ENCODE peak calls at places on chromosome 17, in five cellular contexts. One of them, this sample, is unnamed.

GRCh38 chr17:27878776-27879562 is 14.2 kb downstream of the LYRM9 start:
- DNase-seq in A549: no peak
- DNase-seq in GM06990: no peak
- DNase-seq in endothelial cell: no peak
- DNase-seq in naive B cell: no peak
- DNase-seq in this sample: no peak

GRCh38 chr17:8632087-8632486 is 1.6 kb upstream of the MYH10 start:
- DNase-seq in endothelial cell: peak
- DNase-seq in naive B cell: no peak
- DNase-seq in GM06990: no peak
- DNase-seq in A549: no peak
- DNase-seq in this sample: no peak

GRCh38 chr17:77089118-77089477 is 51.7 kb upstream of the SEC14L1 start:
- DNase-seq in endothelial cell: no peak
- DNase-seq in A549: no peak
- DNase-seq in naive B cell: no peak
- DNase-seq in GM06990: no peak
- DNase-seq in this sample: no peak

GRCh38 chr17:74758846-74759163 is 10.4 kb downstream of the NHERF1 start:
- DNase-seq in endothelial cell: no peak
- DNase-seq in A549: peak
- DNase-seq in GM06990: no peak
- DNase-seq in naive B cell: no peak
- DNase-seq in this sample: no peak

GRCh38 chr17:9928601-9929341 is 23.7 kb upstream of the RCVRN start:
- DNase-seq in GM06990: no peak
- DNase-seq in endothelial cell: peak
- DNase-seq in naive B cell: no peak
- DNase-seq in A549: peak
- DNase-seq in this sample: no peak

GRCh38 chr17:69314246-69315030 is 12.5 kb downstream of the ABCA5 start:
- DNase-seq in GM06990: no peak
- DNase-seq in endothelial cell: no peak
- DNase-seq in naive B cell: no peak
- DNase-seq in A549: no peak
- DNase-seq in this sample: no peak

GRCh38 chr17:28130455-28130854 is 88.0 kb downstream of the NLK start:
- DNase-seq in endothelial cell: no peak
- DNase-seq in A549: no peak
- DNase-seq in GM06990: no peak
- DNase-seq in naive B cell: no peak
- DNase-seq in this sample: no peak

GRCh38 chr17:3890082-3890892 is 2.6 kb downstream of the CAMKK1 start:
- DNase-seq in endothelial cell: no peak
- DNase-seq in naive B cell: no peak
- DNase-seq in GM06990: no peak
- DNase-seq in A549: peak
- DNase-seq in this sample: no peak

GRCh38 chr17:82836823-82837357 is 2.9 kb downstream of the ZNF750 start:
- DNase-seq in GM06990: no peak
- DNase-seq in endothelial cell: no peak
- DNase-seq in naive B cell: no peak
- DNase-seq in A549: no peak
- DNase-seq in this sample: no peak

GRCh38 chr17:71494045-71494444 is 626.8 kb upstream of the SOX9 start:
- DNase-seq in GM06990: no peak
- DNase-seq in endothelial cell: no peak
- DNase-seq in A549: no peak
- DNase-seq in naive B cell: no peak
- DNase-seq in this sample: no peak

GRCh38 chr17:81956607-81957589 is 4.1 kb downstream of the NOTUM start:
- DNase-seq in naive B cell: no peak
- DNase-seq in A549: no peak
- DNase-seq in endothelial cell: no peak
- DNase-seq in GM06990: no peak
- DNase-seq in this sample: no peak

GRCh38 chr17:47945529-47946508 is 4.4 kb downstream of the PNPO start:
- DNase-seq in endothelial cell: no peak
- DNase-seq in naive B cell: no peak
- DNase-seq in GM06990: no peak
- DNase-seq in A549: no peak
- DNase-seq in this sample: no peak

GRCh38 chr17:77439382-77440013 is 298.7 kb downstream of the SEC14L1 start:
- DNase-seq in A549: no peak
- DNase-seq in GM06990: no peak
- DNase-seq in naive B cell: no peak
- DNase-seq in endothelial cell: no peak
- DNase-seq in this sample: no peak

GRCh38 chr17:76204277-76204676 is 36.0 kb downstream of the RNF157 start:
- DNase-seq in naive B cell: no peak
- DNase-seq in endothelial cell: no peak
- DNase-seq in GM06990: no peak
- DNase-seq in A549: peak
- DNase-seq in this sample: no peak

GRCh38 chr17:6544770-6545169 is 11.6 kb downstream of the PITPNM3 start:
- DNase-seq in A549: no peak
- DNase-seq in GM06990: no peak
- DNase-seq in naive B cell: no peak
- DNase-seq in endothelial cell: no peak
- DNase-seq in this sample: no peak

GRCh38 chr17:50046179-50046578 is 9.7 kb upstream of the ITGA3 start:
- DNase-seq in GM06990: no peak
- DNase-seq in naive B cell: no peak
- DNase-seq in A549: no peak
- DNase-seq in endothelial cell: no peak
- DNase-seq in this sample: no peak

This sample was measured in GM10248.